ENCODE peak calls at places on chromosomes 12 and 14, in five cellular contexts. U is NB4; O is activated T-cell treated with anti-CD3 and anti-CD28 coated beads, Interleukin-2, amount 50 U/mL, for 48 hours; Z is testis; E is HuH-7.5. T is an unnamed sample.

GRCh38 chr14:85391455-85391854 is 138.5 kb upstream of the FLRT2 start:
- DNase-seq in U (no peak), O (no peak), Z (no peak), E (no peak), T (no peak)

GRCh38 chr14:60349663-60350365 is 100.8 kb downstream of the PPM1A start:
- DNase-seq in U (peak), O (peak), Z (peak), E (no peak), T (peak)

GRCh38 chr12:46268349-46268616 is 560 bp downstream of the SLC38A1 start:
- DNase-seq in U (no peak), O (no peak), Z (no peak), E (no peak), T (no peak)

GRCh38 chr12:64104376-64104775 is 117.7 kb downstream of the KICS2 start:
- DNase-seq in U (no peak), O (no peak), Z (no peak), E (no peak), T (peak)

GRCh38 chr12:80277732-80278131 is 166.3 kb upstream of the PTPRQ start:
- DNase-seq in U (no peak), O (no peak), Z (no peak), E (no peak), T (no peak)

GRCh38 chr12:50506753-50507473 is 2.1 kb downstream of the DIP2B start:
- DNase-seq in U (no peak), O (no peak), Z (peak), E (no peak), T (no peak)

GRCh38 chr12:89135976-89136634 is 216.2 kb downstream of the DUSP6 start:
- DNase-seq in U (peak), O (no peak), Z (no peak), E (no peak), T (no peak)

GRCh38 chr12:18643673-18644072 is 94.1 kb downstream of the PLCZ1 start:
- DNase-seq in U (no peak), O (no peak), Z (no peak), E (no peak), T (no peak)

GRCh38 chr14:81400852-81401251 is 728 bp upstream of the STON2 start:
- DNase-seq in U (peak), O (peak), Z (peak), E (peak), T (peak)